ENCODE peak calls at places on chromosomes 12 and 14, in ten cellular contexts. One of them, this sample, is unnamed.

GRCh38 chr12:50718760-50719159 is 45.1 kb upstream of the ATF1 start:
- DNase-seq in uterus: no peak
- DNase-seq in PC-9: no peak
- DNase-seq in SJSA1: no peak
- DNase-seq in dorsolateral prefrontal cortex: no peak
- DNase-seq in tibial nerve: no peak
- DNase-seq in SW480: no peak
- DNase-seq in NCI-H510A treated with DMSO at 0.1 percent for 48 hours: no peak
- DNase-seq in GDM1: no peak
- DNase-seq in A172: no peak
- DNase-seq in this sample: no peak

GRCh38 chr12:15806826-15807225 is 17.6 kb upstream of the EPS8 start:
- DNase-seq in PC-9: no peak
- DNase-seq in tibial nerve: no peak
- DNase-seq in A172: no peak
- DNase-seq in GDM1: no peak
- DNase-seq in uterus: no peak
- DNase-seq in dorsolateral prefrontal cortex: no peak
- DNase-seq in SW480: no peak
- DNase-seq in NCI-H510A treated with DMSO at 0.1 percent for 48 hours: no peak
- DNase-seq in SJSA1: peak
- DNase-seq in this sample: no peak

GRCh38 chr12:88375301-88375959 is 204.8 kb downstream of the KITLG start:
- DNase-seq in GDM1: no peak
- DNase-seq in SW480: no peak
- DNase-seq in NCI-H510A treated with DMSO at 0.1 percent for 48 hours: no peak
- DNase-seq in tibial nerve: no peak
- DNase-seq in A172: no peak
- DNase-seq in dorsolateral prefrontal cortex: no peak
- DNase-seq in SJSA1: no peak
- DNase-seq in uterus: no peak
- DNase-seq in PC-9: no peak
- DNase-seq in this sample: no peak

GRCh38 chr12:120062976-120063579 is 53.5 kb downstream of the RAB35 start:
- DNase-seq in SJSA1: no peak
- DNase-seq in NCI-H510A treated with DMSO at 0.1 percent for 48 hours: no peak
- DNase-seq in dorsolateral prefrontal cortex: no peak
- DNase-seq in uterus: no peak
- DNase-seq in PC-9: peak
- DNase-seq in SW480: no peak
- DNase-seq in GDM1: no peak
- DNase-seq in A172: no peak
- DNase-seq in tibial nerve: no peak
- DNase-seq in this sample: no peak

GRCh38 chr14:55160989-55161388 is 30.4 kb downstream of the DLGAP5 start:
- DNase-seq in SW480: peak
- DNase-seq in NCI-H510A treated with DMSO at 0.1 percent for 48 hours: peak
- DNase-seq in tibial nerve: no peak
- DNase-seq in uterus: no peak
- DNase-seq in A172: peak
- DNase-seq in PC-9: no peak
- DNase-seq in GDM1: no peak
- DNase-seq in SJSA1: no peak
- DNase-seq in dorsolateral prefrontal cortex: no peak
- DNase-seq in this sample: no peak

GRCh38 chr14:100680439-100681051 is 46.1 kb upstream of the DLK1 start:
- DNase-seq in tibial nerve: no peak
- DNase-seq in SJSA1: peak
- DNase-seq in NCI-H510A treated with DMSO at 0.1 percent for 48 hours: no peak
- DNase-seq in uterus: no peak
- DNase-seq in A172: peak
- DNase-seq in PC-9: no peak
- DNase-seq in GDM1: no peak
- DNase-seq in dorsolateral prefrontal cortex: no peak
- DNase-seq in SW480: no peak
- DNase-seq in this sample: no peak

GRCh38 chr14:54567634-54568561 is 970 bp downstream of the SAMD4A start:
- DNase-seq in NCI-H510A treated with DMSO at 0.1 percent for 48 hours: peak
- DNase-seq in A172: no peak
- DNase-seq in GDM1: peak
- DNase-seq in SW480: peak
- DNase-seq in SJSA1: no peak
- DNase-seq in dorsolateral prefrontal cortex: peak
- DNase-seq in uterus: peak
- DNase-seq in tibial nerve: peak
- DNase-seq in PC-9: no peak
- DNase-seq in this sample: no peak

GRCh38 chr14:104931771-104932675 is 7.3 kb downstream of the PLD4 start:
- DNase-seq in NCI-H510A treated with DMSO at 0.1 percent for 48 hours: no peak
- DNase-seq in SW480: no peak
- DNase-seq in A172: no peak
- DNase-seq in tibial nerve: peak
- DNase-seq in uterus: peak
- DNase-seq in dorsolateral prefrontal cortex: peak
- DNase-seq in GDM1: no peak
- DNase-seq in SJSA1: no peak
- DNase-seq in PC-9: no peak
- DNase-seq in this sample: no peak

GRCh38 chr12:50621435-50622304 is 116.9 kb downstream of the DIP2B start:
- DNase-seq in A172: no peak
- DNase-seq in PC-9: no peak
- DNase-seq in SW480: no peak
- DNase-seq in SJSA1: peak
- DNase-seq in dorsolateral prefrontal cortex: no peak
- DNase-seq in NCI-H510A treated with DMSO at 0.1 percent for 48 hours: no peak
- DNase-seq in uterus: no peak
- DNase-seq in GDM1: no peak
- DNase-seq in tibial nerve: no peak
- DNase-seq in this sample: no peak

GRCh38 chr12:14988035-14988434 is 15.2 kb downstream of the PDE6H start:
- DNase-seq in PC-9: no peak
- DNase-seq in tibial nerve: no peak
- DNase-seq in NCI-H510A treated with DMSO at 0.1 percent for 48 hours: no peak
- DNase-seq in SJSA1: no peak
- DNase-seq in SW480: no peak
- DNase-seq in A172: no peak
- DNase-seq in GDM1: no peak
- DNase-seq in dorsolateral prefrontal cortex: no peak
- DNase-seq in uterus: no peak
- DNase-seq in this sample: no peak

GRCh38 chr12:31710021-31710818 is 18.6 kb downstream of the AMN1 start:
- DNase-seq in PC-9: no peak
- DNase-seq in GDM1: no peak
- DNase-seq in SW480: no peak
- DNase-seq in SJSA1: no peak
- DNase-seq in NCI-H510A treated with DMSO at 0.1 percent for 48 hours: no peak
- DNase-seq in A172: no peak
- DNase-seq in uterus: no peak
- DNase-seq in tibial nerve: no peak
- DNase-seq in dorsolateral prefrontal cortex: no peak
- DNase-seq in this sample: no peak

GRCh38 chr14:35088514-35088913 is 33.3 kb downstream of the PPP2R3C start:
- DNase-seq in SJSA1: no peak
- DNase-seq in NCI-H510A treated with DMSO at 0.1 percent for 48 hours: no peak
- DNase-seq in GDM1: no peak
- DNase-seq in uterus: no peak
- DNase-seq in A172: no peak
- DNase-seq in SW480: peak
- DNase-seq in tibial nerve: no peak
- DNase-seq in dorsolateral prefrontal cortex: no peak
- DNase-seq in PC-9: no peak
- DNase-seq in this sample: no peak

GRCh38 chr14:64800000-64800399 is 79.7 kb downstream of the SPTB start:
- DNase-seq in SW480: peak
- DNase-seq in NCI-H510A treated with DMSO at 0.1 percent for 48 hours: peak
- DNase-seq in A172: peak
- DNase-seq in dorsolateral prefrontal cortex: no peak
- DNase-seq in PC-9: no peak
- DNase-seq in GDM1: no peak
- DNase-seq in tibial nerve: no peak
- DNase-seq in uterus: no peak
- DNase-seq in SJSA1: peak
- DNase-seq in this sample: peak

GRCh38 chr12:125280482-125281377 is 215.5 kb downstream of the AACS start:
- DNase-seq in SJSA1: no peak
- DNase-seq in NCI-H510A treated with DMSO at 0.1 percent for 48 hours: no peak
- DNase-seq in dorsolateral prefrontal cortex: no peak
- DNase-seq in GDM1: no peak
- DNase-seq in uterus: no peak
- DNase-seq in PC-9: no peak
- DNase-seq in tibial nerve: no peak
- DNase-seq in A172: no peak
- DNase-seq in SW480: no peak
- DNase-seq in this sample: no peak

GRCh38 chr12:108616941-108617858 is 16.5 kb downstream of the SELPLG start:
- DNase-seq in dorsolateral prefrontal cortex: peak
- DNase-seq in uterus: no peak
- DNase-seq in PC-9: no peak
- DNase-seq in SJSA1: no peak
- DNase-seq in A172: peak
- DNase-seq in NCI-H510A treated with DMSO at 0.1 percent for 48 hours: no peak
- DNase-seq in GDM1: peak
- DNase-seq in tibial nerve: no peak
- DNase-seq in SW480: no peak
- DNase-seq in this sample: no peak

GRCh38 chr14:61651355-61651754 is 44.0 kb upstream of the HIF1A start:
- DNase-seq in uterus: no peak
- DNase-seq in SW480: no peak
- DNase-seq in PC-9: no peak
- DNase-seq in A172: no peak
- DNase-seq in SJSA1: no peak
- DNase-seq in tibial nerve: no peak
- DNase-seq in NCI-H510A treated with DMSO at 0.1 percent for 48 hours: no peak
- DNase-seq in GDM1: no peak
- DNase-seq in dorsolateral prefrontal cortex: no peak
- DNase-seq in this sample: no peak

GRCh38 chr12:54195736-54196347 is 7.1 kb upstream of the SMUG1 start:
- DNase-seq in tibial nerve: no peak
- DNase-seq in SW480: no peak
- DNase-seq in PC-9: no peak
- DNase-seq in SJSA1: no peak
- DNase-seq in GDM1: no peak
- DNase-seq in uterus: no peak
- DNase-seq in dorsolateral prefrontal cortex: no peak
- DNase-seq in A172: peak
- DNase-seq in NCI-H510A treated with DMSO at 0.1 percent for 48 hours: no peak
- DNase-seq in this sample: no peak

GRCh38 chr12:82216475-82216874 is 141.7 kb downstream of the CCDC59 start:
- DNase-seq in SJSA1: no peak
- DNase-seq in GDM1: no peak
- DNase-seq in tibial nerve: no peak
- DNase-seq in A172: no peak
- DNase-seq in PC-9: no peak
- DNase-seq in NCI-H510A treated with DMSO at 0.1 percent for 48 hours: no peak
- DNase-seq in uterus: no peak
- DNase-seq in dorsolateral prefrontal cortex: no peak
- DNase-seq in SW480: no peak
- DNase-seq in this sample: no peak

GRCh38 chr14:92263681-92264080 is 59.3 kb upstream of the SLC24A4 start:
- DNase-seq in tibial nerve: no peak
- DNase-seq in GDM1: peak
- DNase-seq in uterus: no peak
- DNase-seq in A172: no peak
- DNase-seq in dorsolateral prefrontal cortex: no peak
- DNase-seq in SJSA1: no peak
- DNase-seq in PC-9: peak
- DNase-seq in NCI-H510A treated with DMSO at 0.1 percent for 48 hours: no peak
- DNase-seq in SW480: no peak
- DNase-seq in this sample: no peak

GRCh38 chr14:77123381-77124344 is 17.9 kb downstream of the ZDHHC22 start:
- DNase-seq in uterus: no peak
- DNase-seq in PC-9: peak
- DNase-seq in GDM1: no peak
- DNase-seq in A172: no peak
- DNase-seq in SW480: peak
- DNase-seq in tibial nerve: peak
- DNase-seq in NCI-H510A treated with DMSO at 0.1 percent for 48 hours: peak
- DNase-seq in SJSA1: no peak
- DNase-seq in dorsolateral prefrontal cortex: peak
- DNase-seq in this sample: no peak

GRCh38 chr12:124855275-124855957 is 8.2 kb downstream of the SCARB1 start:
- DNase-seq in SJSA1: no peak
- DNase-seq in SW480: no peak
- DNase-seq in uterus: no peak
- DNase-seq in NCI-H510A treated with DMSO at 0.1 percent for 48 hours: no peak
- DNase-seq in dorsolateral prefrontal cortex: no peak
- DNase-seq in A172: no peak
- DNase-seq in GDM1: no peak
- DNase-seq in tibial nerve: no peak
- DNase-seq in PC-9: no peak
- DNase-seq in this sample: no peak

GRCh38 chr12:27965966-27966365 is 6.6 kb downstream of the PTHLH start:
- DNase-seq in GDM1: no peak
- DNase-seq in A172: peak
- DNase-seq in SW480: peak
- DNase-seq in NCI-H510A treated with DMSO at 0.1 percent for 48 hours: no peak
- DNase-seq in SJSA1: peak
- DNase-seq in uterus: no peak
- DNase-seq in PC-9: no peak
- DNase-seq in tibial nerve: no peak
- DNase-seq in dorsolateral prefrontal cortex: no peak
- DNase-seq in this sample: no peak

GRCh38 chr12:130729344-130729743 is 13.2 kb upstream of the RIMBP2 start:
- DNase-seq in A172: no peak
- DNase-seq in GDM1: no peak
- DNase-seq in SW480: no peak
- DNase-seq in NCI-H510A treated with DMSO at 0.1 percent for 48 hours: no peak
- DNase-seq in PC-9: no peak
- DNase-seq in dorsolateral prefrontal cortex: no peak
- DNase-seq in uterus: no peak
- DNase-seq in tibial nerve: no peak
- DNase-seq in SJSA1: no peak
- DNase-seq in this sample: no peak

GRCh38 chr14:70073924-70074566 is 114.7 kb downstream of the SLC8A3 start:
- DNase-seq in NCI-H510A treated with DMSO at 0.1 percent for 48 hours: peak
- DNase-seq in PC-9: peak
- DNase-seq in A172: peak
- DNase-seq in SJSA1: peak
- DNase-seq in GDM1: peak
- DNase-seq in SW480: peak
- DNase-seq in dorsolateral prefrontal cortex: peak
- DNase-seq in tibial nerve: no peak
- DNase-seq in uterus: no peak
- DNase-seq in this sample: no peak

GRCh38 chr12:701896-702539 is 38.8 kb upstream of the NINJ2 start:
- DNase-seq in PC-9: no peak
- DNase-seq in uterus: no peak
- DNase-seq in SJSA1: no peak
- DNase-seq in dorsolateral prefrontal cortex: peak
- DNase-seq in SW480: no peak
- DNase-seq in A172: no peak
- DNase-seq in tibial nerve: no peak
- DNase-seq in GDM1: no peak
- DNase-seq in NCI-H510A treated with DMSO at 0.1 percent for 48 hours: no peak
- DNase-seq in this sample: no peak

GRCh38 chr14:92409069-92409468 is 86.1 kb downstream of the SLC24A4 start:
- DNase-seq in PC-9: no peak
- DNase-seq in GDM1: no peak
- DNase-seq in SJSA1: peak
- DNase-seq in dorsolateral prefrontal cortex: no peak
- DNase-seq in tibial nerve: no peak
- DNase-seq in NCI-H510A treated with DMSO at 0.1 percent for 48 hours: no peak
- DNase-seq in A172: no peak
- DNase-seq in uterus: no peak
- DNase-seq in SW480: no peak
- DNase-seq in this sample: no peak

GRCh38 chr12:47736877-47737676 is 11.8 kb upstream of the ENDOU start:
- DNase-seq in SJSA1: no peak
- DNase-seq in tibial nerve: peak
- DNase-seq in NCI-H510A treated with DMSO at 0.1 percent for 48 hours: no peak
- DNase-seq in dorsolateral prefrontal cortex: peak
- DNase-seq in A172: no peak
- DNase-seq in SW480: no peak
- DNase-seq in uterus: peak
- DNase-seq in GDM1: no peak
- DNase-seq in PC-9: no peak
- DNase-seq in this sample: no peak

GRCh38 chr12:65171870-65172269 is 2.5 kb downstream of the LEMD3 start:
- DNase-seq in NCI-H510A treated with DMSO at 0.1 percent for 48 hours: no peak
- DNase-seq in uterus: no peak
- DNase-seq in A172: no peak
- DNase-seq in dorsolateral prefrontal cortex: no peak
- DNase-seq in PC-9: peak
- DNase-seq in SJSA1: no peak
- DNase-seq in SW480: no peak
- DNase-seq in GDM1: no peak
- DNase-seq in tibial nerve: no peak
- DNase-seq in this sample: no peak

This sample was measured in amniotic stem cell.